ENCODE peak calls at places on chromosomes 3 and 15, in seven cellular contexts. R is HL-60, P is GM23338, Q is GM12878, U is K562, Y is HepG2, F is SK-N-SH. C is an unnamed sample.

GRCh38 chr15:65409284-65409631 is 13.5 kb downstream of the IGDCC4 start:
- DNase-seq in Y (peak), R (no peak), F (no peak), U (peak), Q (no peak), P (no peak), C (no peak)

GRCh38 chr3:51145811-51146585 is 239.1 kb upstream of the MANF start:
- DNase-seq in U (no peak), Y (no peak), F (no peak), Q (no peak), R (no peak), P (no peak), C (no peak)

GRCh38 chr3:170355738-170356595 is 1.5 kb upstream of the SKIL start:
- DNase-seq in Y (no peak), Q (peak), U (peak), F (peak), R (no peak), P (peak), C (no peak)

GRCh38 chr15:74044267-74045110 is 37.9 kb downstream of the GOLGA6A start:
- DNase-seq in Q (no peak), Y (no peak), U (no peak), P (no peak), F (no peak), R (no peak), C (no peak)

GRCh38 chr15:77419050-77419835 is 661 bp downstream of the PEAK1 start:
- DNase-seq in R (no peak), U (peak), Q (no peak), Y (no peak), P (peak), F (peak), C (no peak)

GRCh38 chr15:57150066-57150865 is 226.0 kb upstream of the CGNL1 start:
- DNase-seq in F (no peak), Y (no peak), R (no peak), Q (no peak), U (no peak), P (no peak), C (no peak)

GRCh38 chr15:53307952-53308624 is 451.4 kb downstream of the WDR72 start:
- DNase-seq in Y (no peak), U (no peak), Q (no peak), R (no peak), F (no peak), P (peak), C (no peak)

GRCh38 chr3:113585228-113585627 is 52.9 kb downstream of the SIDT1 start:
- DNase-seq in U (no peak), Y (no peak), Q (no peak), P (no peak), R (no peak), F (no peak), C (no peak)

GRCh38 chr3:13120246-13120927 is 47.2 kb upstream of the IQSEC1 start:
- DNase-seq in U (no peak), Y (no peak), Q (no peak), R (no peak), F (no peak), P (no peak), C (no peak)

GRCh38 chr3:121645054-121645453 is 15.6 kb downstream of the HCLS1 start:
- DNase-seq in P (no peak), U (no peak), Y (no peak), F (no peak), R (no peak), Q (no peak), C (no peak)

GRCh38 chr3:107464037-107464436 is 58.7 kb upstream of the BBX start:
- DNase-seq in Y (no peak), U (peak), Q (no peak), P (no peak), F (no peak), R (no peak), C (no peak)

GRCh38 chr3:51708216-51708845 is 1.5 kb downstream of the GRM2 start:
- DNase-seq in Q (no peak), U (no peak), R (no peak), P (no peak), F (no peak), Y (no peak), C (no peak)

GRCh38 chr3:184448321-184449160 is 68.7 kb downstream of the CHRD start:
- DNase-seq in Q (no peak), F (no peak), U (no peak), Y (no peak), P (no peak), R (no peak), C (no peak)
- TF ChIP-seq POLR2AphosphoS5 in Q (no peak), F (peak), U (no peak), Y (no peak), P (no peak), R (no peak), C (no peak)

GRCh38 chr15:84400820-84401219 is 165.2 kb downstream of the GOLGA6L4 start:
- DNase-seq in R (no peak), U (no peak), Y (no peak), Q (no peak), F (no peak), P (peak), C (no peak)

GRCh38 chr15:84398763-84399701 is 163.5 kb downstream of the GOLGA6L4 start:
- DNase-seq in Y (no peak), P (peak), U (no peak), R (no peak), F (no peak), Q (no peak), C (no peak)

GRCh38 chr15:84402856-84403608 is 167.5 kb downstream of the GOLGA6L4 start:
- DNase-seq in R (no peak), P (no peak), U (no peak), Q (no peak), Y (no peak), F (no peak), C (no peak)

GRCh38 chr15:84400017-84400740 is 164.6 kb downstream of the GOLGA6L4 start:
- DNase-seq in Q (no peak), Y (no peak), R (no peak), F (no peak), P (no peak), U (no peak), C (no peak)
- TF ChIP-seq REST in Q (no peak), Y (no peak), R (no peak), F (no peak), P (no peak), U (no peak), C (no peak)

GRCh38 chr3:71599416-71599815 is 15.9 kb upstream of the FOXP1 start:
- DNase-seq in U (no peak), F (no peak), P (no peak), Y (no peak), Q (no peak), R (no peak), C (no peak)
- H3K27ac ChIP-seq in U (no peak), F (no peak), P (no peak), Y (no peak), Q (no peak), R (no peak), C (no peak)

DNA sequence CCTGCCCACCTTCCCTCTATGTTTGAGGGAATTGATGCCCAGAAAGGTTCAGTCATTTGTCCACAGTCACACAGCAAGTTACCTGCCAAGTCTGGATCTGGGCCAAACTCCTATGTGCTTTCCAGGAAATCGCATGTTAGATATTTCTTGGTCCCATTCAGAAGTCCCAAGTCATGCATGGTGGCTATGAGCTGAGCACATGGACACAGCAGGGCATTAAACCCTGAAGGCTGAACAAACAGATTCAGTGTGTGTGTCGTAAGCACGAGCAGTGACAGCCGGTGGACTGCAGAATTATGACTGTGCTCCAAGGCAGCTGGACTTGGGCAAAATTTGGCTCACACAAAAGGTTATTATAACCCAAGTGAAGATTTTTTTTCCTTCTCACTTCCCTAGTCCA is 11.4 kb upstream of the SLC6A6 start:
- DNase-seq in F (no peak), Y (peak), Q (no peak), U (peak), P (no peak), R (no peak), C (no peak)
- TF ChIP-seq POLR2AphosphoS5 in F (no peak), Y (no peak), Q (no peak), U (no peak), P (no peak), R (peak), C (no peak)